ENCODE peak calls at places on chromosomes 7 and 10, in nine cellular contexts. One of them, this sample, is unnamed.

GRCh38 chr10:20891338-20891714 is 5.8 kb downstream of the NEBL start:
- DNase-seq in cardiac muscle cell: peak
- DNase-seq in HFFc6: no peak
- DNase-seq in GM23248: peak
- DNase-seq in OCI-M1: no peak
- DNase-seq in astrocyte: peak
- DNase-seq in cerebellar cortex: no peak
- DNase-seq in pancreas: no peak
- DNase-seq in EH: peak
- DNase-seq in this sample: no peak

GRCh38 chr7:157302314-157302711 is 34.5 kb upstream of the DNAJB6 start:
- DNase-seq in OCI-M1: peak
- DNase-seq in astrocyte: peak
- DNase-seq in EH: peak
- DNase-seq in cardiac muscle cell: no peak
- DNase-seq in GM23248: peak
- DNase-seq in HFFc6: peak
- DNase-seq in pancreas: no peak
- DNase-seq in cerebellar cortex: no peak
- DNase-seq in this sample: peak

GRCh38 chr7:128190051-128190640 is 50.9 kb upstream of the LEP start:
- DNase-seq in pancreas: no peak
- DNase-seq in GM23248: no peak
- DNase-seq in HFFc6: no peak
- DNase-seq in EH: no peak
- DNase-seq in OCI-M1: no peak
- DNase-seq in cerebellar cortex: peak
- DNase-seq in astrocyte: no peak
- DNase-seq in cardiac muscle cell: no peak
- DNase-seq in this sample: no peak

GRCh38 chr10:28711079-28711478 is 33.8 kb downstream of the BAMBI start:
- DNase-seq in EH: no peak
- DNase-seq in HFFc6: no peak
- DNase-seq in OCI-M1: no peak
- DNase-seq in cardiac muscle cell: no peak
- DNase-seq in astrocyte: no peak
- DNase-seq in GM23248: no peak
- DNase-seq in cerebellar cortex: no peak
- DNase-seq in pancreas: no peak
- DNase-seq in this sample: peak

GRCh38 chr7:37285701-37286475 is 162.8 kb downstream of the ELMO1 start:
- DNase-seq in OCI-M1: peak
- DNase-seq in EH: no peak
- DNase-seq in cardiac muscle cell: peak
- DNase-seq in GM23248: no peak
- DNase-seq in astrocyte: no peak
- DNase-seq in HFFc6: no peak
- DNase-seq in cerebellar cortex: no peak
- DNase-seq in pancreas: no peak
- DNase-seq in this sample: no peak

GRCh38 chr7:64533756-64534155 is 29.1 kb downstream of the ZNF680 start:
- DNase-seq in HFFc6: no peak
- DNase-seq in pancreas: no peak
- DNase-seq in astrocyte: no peak
- DNase-seq in EH: no peak
- DNase-seq in OCI-M1: no peak
- DNase-seq in GM23248: no peak
- DNase-seq in cerebellar cortex: no peak
- DNase-seq in cardiac muscle cell: no peak
- DNase-seq in this sample: no peak

GRCh38 chr7:82044497-82045080 is 274.7 kb upstream of the HGF start:
- DNase-seq in EH: peak
- DNase-seq in OCI-M1: peak
- DNase-seq in astrocyte: peak
- DNase-seq in GM23248: peak
- DNase-seq in HFFc6: peak
- DNase-seq in pancreas: no peak
- DNase-seq in cardiac muscle cell: peak
- DNase-seq in cerebellar cortex: peak
- DNase-seq in this sample: peak

GRCh38 chr10:130022501-130023299 is 58.6 kb upstream of the EBF3 start:
- DNase-seq in astrocyte: peak
- DNase-seq in HFFc6: peak
- DNase-seq in OCI-M1: no peak
- DNase-seq in cerebellar cortex: no peak
- DNase-seq in cardiac muscle cell: peak
- DNase-seq in EH: peak
- DNase-seq in GM23248: peak
- DNase-seq in pancreas: no peak
- DNase-seq in this sample: peak

GRCh38 chr10:20006169-20006870 is 190.1 kb downstream of the PLXDC2 start:
- DNase-seq in pancreas: no peak
- DNase-seq in HFFc6: no peak
- DNase-seq in astrocyte: no peak
- DNase-seq in EH: no peak
- DNase-seq in cardiac muscle cell: peak
- DNase-seq in OCI-M1: no peak
- DNase-seq in GM23248: no peak
- DNase-seq in cerebellar cortex: no peak
- DNase-seq in this sample: no peak

GRCh38 chr10:48555310-48556042 is 49.4 kb downstream of the ARHGAP22 start:
- DNase-seq in pancreas: no peak
- DNase-seq in cardiac muscle cell: no peak
- DNase-seq in EH: no peak
- DNase-seq in astrocyte: no peak
- DNase-seq in GM23248: no peak
- DNase-seq in HFFc6: no peak
- DNase-seq in OCI-M1: no peak
- DNase-seq in cerebellar cortex: no peak
- DNase-seq in this sample: no peak

GRCh38 chr7:113652501-113652900 is 266.3 kb downstream of the PPP1R3A start:
- DNase-seq in astrocyte: peak
- DNase-seq in cardiac muscle cell: no peak
- DNase-seq in OCI-M1: no peak
- DNase-seq in pancreas: no peak
- DNase-seq in EH: peak
- DNase-seq in cerebellar cortex: no peak
- DNase-seq in HFFc6: no peak
- DNase-seq in GM23248: no peak
- DNase-seq in this sample: no peak

GRCh38 chr10:76033457-76034196 is 602.2 kb downstream of the LRMDA start:
- DNase-seq in EH: peak
- DNase-seq in astrocyte: peak
- DNase-seq in GM23248: peak
- DNase-seq in OCI-M1: no peak
- DNase-seq in HFFc6: peak
- DNase-seq in cardiac muscle cell: no peak
- DNase-seq in pancreas: peak
- DNase-seq in cerebellar cortex: no peak
- DNase-seq in this sample: peak